ENCODE peak calls at places on chromosomes 12 and 14, in ten cellular contexts. F is left ventricle myocardium inferior, X is heart left ventricle, V is MCF 10A, W is mucosa of descending colon, L is GM23338, T is epithelial cell of esophagus, H is fibroblast of lung, I is cardiac fibroblast, N is psoas muscle. K is an unnamed sample.

GRCh38 chr14:51044961-51045360 is 49.9 kb downstream of the TRIM9 start:
- DNase-seq in F (no peak), X (no peak), V (no peak), W (no peak), L (no peak), T (no peak), H (no peak), I (no peak), N (no peak), K (no peak)

GRCh38 chr12:132492522-132492921 is 2.6 kb downstream of the FBRSL1 start:
- DNase-seq in F (no peak), X (peak; percentile 39), V (no peak), W (no peak), L (no peak), T (no peak), H (no peak), I (no peak), N (no peak), K (peak; percentile 86)

GRCh38 chr14:75877292-75877691 is 104.5 kb downstream of the TGFB3 start:
- DNase-seq in F (no peak), X (peak; percentile 46), V (peak; percentile 78), W (no peak), L (no peak), T (peak; percentile 92), H (peak; percentile 98), I (peak; percentile 95), N (no peak), K (no peak)

GRCh38 chr14:66228267-66228970 is 257.8 kb upstream of the CCDC196 start:
- DNase-seq in F (no peak), X (no peak), V (peak; percentile 59), W (no peak), L (no peak), T (peak; percentile 81), H (peak; percentile 15), I (peak; percentile 3), N (no peak), K (peak; percentile 14)

GRCh38 chr12:95262808-95263207 is 45.2 kb downstream of the VEZT start:
- DNase-seq in F (no peak), X (no peak), V (no peak), W (no peak), L (no peak), T (no peak), H (no peak), I (peak; percentile 61), N (no peak), K (no peak)

GRCh38 chr12:46371718-46372130 is 849 bp downstream of the SLC38A2 start:
- DNase-seq in F (peak; percentile 67), X (peak; percentile 83), V (peak; percentile 68), W (no peak), L (no peak), T (no peak), H (peak; percentile 73), I (no peak), N (peak; percentile 87), K (peak; percentile 62)

GRCh38 chr14:92507174-92507768 is 6.3 kb upstream of the RIN3 start:
- DNase-seq in F (no peak), X (no peak), V (peak; percentile 35), W (peak; percentile 90), L (no peak), T (peak; percentile 34), H (no peak), I (no peak), N (no peak), K (peak; percentile 62)

GRCh38 chr12:11621797-11622423 is 27.6 kb upstream of the ETV6 start:
- DNase-seq in F (no peak), X (no peak), V (peak; percentile 6), W (peak; percentile 21), L (peak; percentile 25), T (no peak), H (no peak), I (peak; percentile 21), N (no peak), K (peak; percentile 51)

GRCh38 chr14:44847910-44848309 is 113.8 kb downstream of the KLHL28 start:
- DNase-seq in F (no peak), X (no peak), V (no peak), W (no peak), L (no peak), T (peak; percentile 43), H (no peak), I (peak; percentile 15), N (no peak), K (no peak)

GRCh38 chr14:44846232-44846824 is 115.4 kb downstream of the KLHL28 start:
- DNase-seq in F (no peak), X (no peak), V (peak; percentile 65), W (peak; percentile 8), L (peak; percentile 72), T (peak; percentile 54), H (peak; percentile 57), I (peak; percentile 67), N (no peak), K (peak; percentile 54)
- TF ChIP-seq CTCF in F (peak; percentile 83), X (peak; percentile 81), V (peak; percentile 76), W (peak; percentile 65), L (peak; percentile 87), T (peak; percentile 91), H (peak; percentile 90), I (peak; percentile 88), N (peak; percentile 75), K (peak; percentile 85)

DNA sequence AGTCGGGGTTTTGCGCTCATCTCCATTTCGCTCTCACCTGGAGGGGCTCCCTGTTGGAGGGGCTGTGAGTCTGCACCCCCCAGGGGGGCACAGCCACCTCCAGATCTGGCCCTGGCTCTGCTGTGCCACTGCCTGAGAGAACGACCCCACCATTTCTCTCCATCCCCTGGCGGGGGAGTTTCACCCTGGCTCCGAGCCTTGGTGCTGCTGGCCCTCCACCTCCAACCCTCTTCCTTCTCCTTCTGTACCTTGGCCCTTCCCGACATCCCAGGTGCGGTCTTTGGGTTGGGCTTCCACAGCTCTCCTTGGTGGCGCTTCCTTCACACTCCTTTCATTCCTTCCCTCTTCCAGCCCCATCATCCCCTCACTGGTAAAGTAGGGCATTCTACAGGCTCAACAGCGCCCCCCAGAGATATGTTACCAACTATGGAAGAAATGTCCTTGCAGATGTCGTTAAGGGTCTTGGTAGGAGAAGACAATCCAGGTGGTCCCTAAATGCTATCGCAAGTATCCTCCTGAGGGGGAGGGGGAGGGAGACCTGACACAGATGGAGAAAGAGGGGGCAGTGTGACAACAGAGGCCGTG is 16.3 kb downstream of the SERPINA1 start:
- DNase-seq in F (no peak), X (no peak), V (no peak), W (no peak), L (peak; percentile 82), T (no peak), H (no peak), I (no peak), N (no peak), K (no peak)
- TF ChIP-seq CTCF in F (no peak), X (no peak), V (no peak), W (no peak), L (peak; percentile 76), T (no peak), H (no peak), I (no peak), N (no peak), K (peak; percentile 8)

GRCh38 chr14:77322951-77323350 is 2.1 kb downstream of the GSTZ1 start:
- DNase-seq in F (no peak), X (no peak), V (no peak), W (no peak), L (no peak), T (no peak), H (no peak), I (no peak), N (no peak), K (no peak)

GRCh38 chr14:77322209-77322902 is 1.5 kb downstream of the GSTZ1 start:
- DNase-seq in F (no peak), X (no peak), V (no peak), W (no peak), L (no peak), T (no peak), H (no peak), I (no peak), N (no peak), K (no peak)

GRCh38 chr14:77319416-77319815 is 1.3 kb downstream of the POMT2 start:
- DNase-seq in F (no peak), X (no peak), V (no peak), W (no peak), L (no peak), T (no peak), H (no peak), I (no peak), N (no peak), K (no peak)

GRCh38 chr14:77318006-77318553 is 2.6 kb downstream of the POMT2 start:
- DNase-seq in F (no peak), X (no peak), V (no peak), W (no peak), L (no peak), T (no peak), H (no peak), I (no peak), N (no peak), K (no peak)

DNA sequence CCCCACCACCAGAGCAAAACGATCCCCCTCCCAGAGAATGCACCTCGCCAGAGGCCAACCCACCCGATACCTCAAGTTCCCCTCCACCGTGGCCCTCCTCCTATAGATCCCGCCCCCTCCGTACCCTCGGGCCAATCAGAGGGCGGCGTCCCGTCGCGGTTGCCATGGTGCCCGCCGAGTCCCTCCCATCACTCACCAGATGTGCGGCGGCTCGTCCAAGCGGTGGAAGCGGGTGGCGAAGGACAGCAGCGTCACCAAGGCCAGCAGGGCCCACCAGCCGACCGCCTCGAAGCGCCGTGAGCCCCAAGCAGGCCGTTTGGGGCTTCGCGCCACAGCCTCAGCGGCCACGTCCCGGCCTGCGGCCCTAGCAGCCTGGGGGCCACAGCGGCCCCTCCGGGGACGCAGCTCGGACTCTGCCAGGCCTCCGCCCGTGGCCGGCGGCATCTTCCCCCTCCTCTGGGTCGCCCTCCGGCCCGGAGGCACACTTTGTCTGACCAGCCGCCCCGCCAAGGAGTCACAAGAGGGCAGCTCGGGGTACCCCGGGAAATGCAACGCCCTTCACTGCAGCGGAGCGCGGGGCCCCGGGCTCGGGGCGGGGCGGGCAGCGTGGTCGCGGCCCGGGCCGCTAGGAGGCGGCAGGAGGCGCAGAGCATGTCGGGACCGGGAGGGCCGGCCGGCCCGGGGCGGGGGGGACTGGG is at the start of gene POMT2:
- DNase-seq in F (peak; percentile 94), X (peak; percentile 96), V (peak; percentile 93), W (peak; percentile 94), L (peak; percentile 98), T (peak; percentile 94), H (peak; percentile 82), I (peak; percentile 89), N (peak; percentile 96), K (peak; percentile 94)
- TF ChIP-seq CTCF in F (peak; percentile 69), X (peak; percentile 25), V (peak; percentile 28), W (no peak), L (peak; percentile 39), T (peak; percentile 13), H (peak; percentile 19), I (no peak), N (peak; percentile 42), K (peak; percentile 35)

GRCh38 chr12:52379536-52379935 is 5.9 kb downstream of the KRT84 start:
- DNase-seq in F (no peak), X (no peak), V (no peak), W (no peak), L (no peak), T (no peak), H (no peak), I (no peak), N (no peak), K (no peak)

GRCh38 chr12:52381206-52381605 is 4.2 kb downstream of the KRT84 start:
- DNase-seq in F (no peak), X (no peak), V (no peak), W (no peak), L (no peak), T (no peak), H (no peak), I (no peak), N (no peak), K (no peak)

GRCh38 chr12:52382854-52383253 is 2.6 kb downstream of the KRT84 start:
- DNase-seq in F (no peak), X (no peak), V (no peak), W (no peak), L (no peak), T (no peak), H (no peak), I (no peak), N (no peak), K (peak; percentile 27)

GRCh38 chr12:52378091-52378490 is 7.4 kb downstream of the KRT84 start:
- DNase-seq in F (no peak), X (no peak), V (no peak), W (no peak), L (no peak), T (no peak), H (no peak), I (no peak), N (no peak), K (no peak)

DNA sequence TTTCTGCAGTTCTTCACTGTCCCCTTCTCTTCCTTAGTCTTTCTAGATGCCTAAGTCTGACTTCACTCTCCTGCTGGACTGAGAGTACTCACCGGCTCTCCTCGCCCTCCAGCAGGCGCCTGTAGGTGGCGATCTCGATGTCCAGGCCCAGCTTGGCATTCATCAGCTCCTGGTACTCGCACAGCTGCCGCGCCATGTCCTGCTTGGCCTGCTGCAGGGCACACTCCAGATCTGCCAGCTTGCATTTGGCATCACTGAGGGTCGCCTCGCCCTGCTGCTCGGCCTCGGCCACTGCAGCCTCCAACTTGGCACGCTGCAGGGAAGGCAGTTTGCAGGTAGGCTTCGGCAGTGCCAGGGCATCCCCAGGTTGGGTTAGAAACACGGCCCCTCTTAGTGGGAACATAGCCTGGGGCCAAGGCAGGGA is 5.2 kb downstream of the KRT84 start:
- DNase-seq in F (no peak), X (peak; percentile 44), V (peak; percentile 59), W (peak; percentile 61), L (peak; percentile 54), T (peak; percentile 64), H (peak; percentile 8), I (peak; percentile 50), N (no peak), K (no peak)
- TF ChIP-seq CTCF in F (peak; percentile 64), X (peak; percentile 31), V (peak; percentile 59), W (no peak), L (peak; percentile 71), T (peak; percentile 77), H (peak; percentile 29), I (peak; percentile 72), N (peak; percentile 17), K (peak; percentile 28)